ENCODE peak calls at places on chromosomes 5 and 9, in seven cellular contexts. One of them, this sample, is unnamed.
A peak's percentile ranks its signal among the peaks of the same experiment; 100 is the strongest.

GRCh38 chr9:125255781-125256391 is 5.7 kb upstream of the GAPVD1 start:
- DNase-seq in dorsolateral prefrontal cortex: no peak
- DNase-seq in AG09319: no peak
- DNase-seq in natural killer cell treated with Interleukin-12 subunit alpha and Interleukin-12 subunit beta and Interleukin-15 and Interleukin-18, amount 100 ng/mL, for 72 hours: no peak
- DNase-seq in NCI-H2029: no peak
- DNase-seq in RWPE1: no peak
- DNase-seq in suprapubic skin: no peak
- DNase-seq in this sample: no peak

GRCh38 chr9:32247173-32247572 is 137.3 kb upstream of the ACO1 start:
- DNase-seq in dorsolateral prefrontal cortex: no peak
- DNase-seq in AG09319: no peak
- DNase-seq in natural killer cell treated with Interleukin-12 subunit alpha and Interleukin-12 subunit beta and Interleukin-15 and Interleukin-18, amount 100 ng/mL, for 72 hours: no peak
- DNase-seq in NCI-H2029: no peak
- DNase-seq in RWPE1: no peak
- DNase-seq in suprapubic skin: no peak
- DNase-seq in this sample: no peak

GRCh38 chr5:57650360-57651069 is 167.9 kb upstream of the ACTBL2 start:
- DNase-seq in dorsolateral prefrontal cortex: no peak
- DNase-seq in AG09319: peak; percentile 27
- DNase-seq in natural killer cell treated with Interleukin-12 subunit alpha and Interleukin-12 subunit beta and Interleukin-15 and Interleukin-18, amount 100 ng/mL, for 72 hours: no peak
- DNase-seq in NCI-H2029: peak; percentile 40
- DNase-seq in RWPE1: peak; percentile 52
- DNase-seq in suprapubic skin: no peak
- DNase-seq in this sample: no peak

GRCh38 chr9:134486127-134486995 is 155.2 kb upstream of the COL5A1 start:
- DNase-seq in dorsolateral prefrontal cortex: peak; percentile 40
- DNase-seq in AG09319: no peak
- DNase-seq in natural killer cell treated with Interleukin-12 subunit alpha and Interleukin-12 subunit beta and Interleukin-15 and Interleukin-18, amount 100 ng/mL, for 72 hours: peak; percentile 55
- DNase-seq in NCI-H2029: no peak
- DNase-seq in RWPE1: no peak
- DNase-seq in suprapubic skin: peak; percentile 52
- DNase-seq in this sample: no peak

GRCh38 chr9:4050686-4051315 is 249.1 kb downstream of the GLIS3 start:
- DNase-seq in dorsolateral prefrontal cortex: no peak
- DNase-seq in AG09319: no peak
- DNase-seq in natural killer cell treated with Interleukin-12 subunit alpha and Interleukin-12 subunit beta and Interleukin-15 and Interleukin-18, amount 100 ng/mL, for 72 hours: no peak
- DNase-seq in NCI-H2029: no peak
- DNase-seq in RWPE1: no peak
- DNase-seq in suprapubic skin: no peak
- DNase-seq in this sample: no peak

GRCh38 chr5:133611357-133612020 is 852 bp downstream of the FSTL4 start:
- DNase-seq in dorsolateral prefrontal cortex: peak; percentile 45
- DNase-seq in AG09319: no peak
- DNase-seq in natural killer cell treated with Interleukin-12 subunit alpha and Interleukin-12 subunit beta and Interleukin-15 and Interleukin-18, amount 100 ng/mL, for 72 hours: no peak
- DNase-seq in NCI-H2029: peak; percentile 9
- DNase-seq in RWPE1: no peak
- DNase-seq in suprapubic skin: no peak
- DNase-seq in this sample: no peak

GRCh38 chr5:154817815-154818214 is 32.6 kb downstream of the FAXDC2 start:
- DNase-seq in dorsolateral prefrontal cortex: no peak
- DNase-seq in AG09319: no peak
- DNase-seq in natural killer cell treated with Interleukin-12 subunit alpha and Interleukin-12 subunit beta and Interleukin-15 and Interleukin-18, amount 100 ng/mL, for 72 hours: no peak
- DNase-seq in NCI-H2029: no peak
- DNase-seq in RWPE1: no peak
- DNase-seq in suprapubic skin: peak; percentile 35
- DNase-seq in this sample: no peak

GRCh38 chr9:82912639-82913038 is 150.3 kb downstream of the RASEF start:
- DNase-seq in dorsolateral prefrontal cortex: no peak
- DNase-seq in AG09319: no peak
- DNase-seq in natural killer cell treated with Interleukin-12 subunit alpha and Interleukin-12 subunit beta and Interleukin-15 and Interleukin-18, amount 100 ng/mL, for 72 hours: no peak
- DNase-seq in NCI-H2029: no peak
- DNase-seq in RWPE1: peak; percentile 9
- DNase-seq in suprapubic skin: no peak
- DNase-seq in this sample: no peak

GRCh38 chr5:148807845-148808244 is 18.6 kb upstream of the ADRB2 start:
- DNase-seq in dorsolateral prefrontal cortex: no peak
- DNase-seq in AG09319: no peak
- DNase-seq in natural killer cell treated with Interleukin-12 subunit alpha and Interleukin-12 subunit beta and Interleukin-15 and Interleukin-18, amount 100 ng/mL, for 72 hours: no peak
- DNase-seq in NCI-H2029: no peak
- DNase-seq in RWPE1: no peak
- DNase-seq in suprapubic skin: no peak
- DNase-seq in this sample: no peak

GRCh38 chr5:124746252-124746915 is at the start of gene ZNF608:
- DNase-seq in dorsolateral prefrontal cortex: no peak
- DNase-seq in AG09319: no peak
- DNase-seq in natural killer cell treated with Interleukin-12 subunit alpha and Interleukin-12 subunit beta and Interleukin-15 and Interleukin-18, amount 100 ng/mL, for 72 hours: no peak
- DNase-seq in NCI-H2029: peak; percentile 27
- DNase-seq in RWPE1: peak; percentile 22
- DNase-seq in suprapubic skin: no peak
- DNase-seq in this sample: peak; percentile 41